ENCODE peak calls at places on chromosomes 5 and 9, in nine cellular contexts. C is sigmoid colon; P is effector memory CD4-positive, alpha-beta T cell; L is spleen; J is hepatocyte; E is kidney; W is CD4-positive, CD25-positive, alpha-beta regulatory T cell; T is uterus; Q is Panc1. F is an unnamed sample.

GRCh38 chr5:147410496-147411395 is 99.1 kb downstream of the DPYSL3 start:
- DNase-seq in C (no peak), P (no peak), L (no peak), J (no peak), E (no peak), W (no peak), T (peak; percentile 34), Q (no peak), F (no peak)

GRCh38 chr5:1793301-1793740 is 6.3 kb downstream of the MRPL36 start:
- DNase-seq in C (peak; percentile 14), P (no peak), L (peak; percentile 72), J (no peak), E (no peak), W (no peak), T (no peak), Q (no peak), F (peak; percentile 30)

GRCh38 chr5:103918668-103919367 is 356.2 kb upstream of the NUDT12 start:
- DNase-seq in C (no peak), P (no peak), L (no peak), J (no peak), E (no peak), W (no peak), T (no peak), Q (no peak), F (no peak)

GRCh38 chr5:107295914-107296313 is 374.8 kb downstream of the EFNA5 start:
- DNase-seq in C (no peak), P (no peak), L (no peak), J (no peak), E (no peak), W (no peak), T (no peak), Q (no peak), F (no peak)

GRCh38 chr9:93304574-93305496 is 120.9 kb downstream of the WNK2 start:
- DNase-seq in C (peak; percentile 81), P (no peak), L (peak; percentile 70), J (peak; percentile 80), E (peak; percentile 81), W (no peak), T (peak; percentile 36), Q (peak; percentile 10), F (peak; percentile 54)

GRCh38 chr5:91438871-91439270 is 55.8 kb upstream of the ARRDC3 start:
- DNase-seq in C (no peak), P (no peak), L (no peak), J (peak; percentile 39), E (no peak), W (no peak), T (no peak), Q (no peak), F (no peak)

GRCh38 chr5:146048994-146049703 is 56.2 kb downstream of the PLAC8L1 start:
- DNase-seq in C (no peak), P (no peak), L (no peak), J (peak; percentile 81), E (no peak), W (no peak), T (no peak), Q (peak; percentile 22), F (no peak)

GRCh38 chr5:89105171-89105695 is 222.2 kb upstream of the MEF2C start:
- DNase-seq in C (no peak), P (no peak), L (no peak), J (no peak), E (no peak), W (no peak), T (no peak), Q (no peak), F (no peak)

GRCh38 chr9:121718063-121718462 is 66.6 kb downstream of the DAB2IP start:
- DNase-seq in C (peak; percentile 81), P (no peak), L (no peak), J (no peak), E (no peak), W (no peak), T (peak; percentile 66), Q (no peak), F (no peak)

GRCh38 chr9:121718501-121718900 is 67.1 kb downstream of the DAB2IP start:
- DNase-seq in C (no peak), P (no peak), L (no peak), J (no peak), E (no peak), W (no peak), T (no peak), Q (no peak), F (no peak)

GRCh38 chr9:121721770-121722169 is 70.3 kb downstream of the DAB2IP start:
- DNase-seq in C (peak; percentile 86), P (no peak), L (no peak), J (no peak), E (no peak), W (no peak), T (no peak), Q (no peak), F (no peak)

GRCh38 chr9:121720311-121720991 is 69.0 kb downstream of the DAB2IP start:
- DNase-seq in C (no peak), P (no peak), L (no peak), J (no peak), E (peak; percentile 82), W (no peak), T (no peak), Q (no peak), F (no peak)

DNA sequence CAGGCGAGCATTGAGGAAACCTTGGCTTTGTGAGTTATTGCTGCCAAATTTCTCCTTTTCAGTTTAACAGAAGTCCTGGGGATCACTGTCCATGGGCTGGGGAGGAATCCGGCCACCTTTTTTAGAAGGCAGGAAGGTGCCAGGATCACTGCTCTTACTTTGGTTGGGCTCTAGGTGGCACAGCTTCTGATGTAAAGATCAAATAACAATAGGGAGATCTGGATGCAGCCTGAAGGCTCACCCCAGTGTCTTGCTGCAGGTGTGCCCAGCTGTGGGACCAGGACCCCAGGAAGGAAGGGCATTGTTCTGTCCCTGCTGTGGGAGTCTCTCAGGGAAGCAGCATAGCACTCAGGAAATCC is 69.5 kb downstream of the DAB2IP start:
- DNase-seq in C (no peak), P (no peak), L (no peak), J (no peak), E (no peak), W (no peak), T (no peak), Q (no peak), F (no peak)
- H3K4me1 ChIP-seq in C (peaks cover 87% of the 10 kb centered on the region), P (no peaks in the 10 kb centered on the region), L (peaks cover 41% of the 10 kb centered on the region), J (peaks cover 8% of the 10 kb centered on the region), E (peaks cover 44% of the 10 kb centered on the region), W (no peaks in the 10 kb centered on the region), T (peaks cover 43% of the 10 kb centered on the region), Q (no peaks in the 10 kb centered on the region), F (no peaks in the 10 kb centered on the region)

DNA sequence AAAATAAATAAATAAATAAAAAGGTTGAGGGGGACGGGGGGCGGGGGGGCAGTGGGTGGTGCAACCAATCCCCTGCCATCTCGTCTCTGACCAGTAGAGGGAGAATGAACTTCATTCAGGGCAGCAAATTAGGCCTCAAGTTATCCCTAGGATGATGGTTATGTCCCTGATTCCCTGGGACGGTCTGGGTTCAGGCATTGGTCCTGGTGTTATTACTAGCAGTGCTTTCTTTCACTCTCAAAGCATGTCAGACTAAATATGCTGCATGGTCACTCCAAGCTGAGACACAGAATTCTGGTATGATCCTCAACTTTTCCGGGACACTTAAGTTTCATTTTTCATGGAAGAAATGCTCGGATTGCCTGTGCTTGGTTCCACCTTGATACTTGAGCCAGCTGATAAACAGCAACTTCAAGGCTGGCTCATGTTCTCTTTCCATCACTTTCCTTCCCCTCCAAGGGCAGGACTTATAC is 59.4 kb downstream of the DAP start:
- DNase-seq in C (no peak), P (no peak), L (no peak), J (peak; percentile 54), E (no peak), W (peak; percentile 24), T (peak; percentile 47), Q (no peak), F (no peak)
- H3K4me3 ChIP-seq in C (no peak overlapping the region), P (no peak overlapping the region), L (no peak overlapping the region), J (no peak overlapping the region), E (no peak overlapping the region), W (no peak overlapping the region), T (no peak overlapping the region), Q (no peak overlapping the region), F (no peak overlapping the region)

DNA sequence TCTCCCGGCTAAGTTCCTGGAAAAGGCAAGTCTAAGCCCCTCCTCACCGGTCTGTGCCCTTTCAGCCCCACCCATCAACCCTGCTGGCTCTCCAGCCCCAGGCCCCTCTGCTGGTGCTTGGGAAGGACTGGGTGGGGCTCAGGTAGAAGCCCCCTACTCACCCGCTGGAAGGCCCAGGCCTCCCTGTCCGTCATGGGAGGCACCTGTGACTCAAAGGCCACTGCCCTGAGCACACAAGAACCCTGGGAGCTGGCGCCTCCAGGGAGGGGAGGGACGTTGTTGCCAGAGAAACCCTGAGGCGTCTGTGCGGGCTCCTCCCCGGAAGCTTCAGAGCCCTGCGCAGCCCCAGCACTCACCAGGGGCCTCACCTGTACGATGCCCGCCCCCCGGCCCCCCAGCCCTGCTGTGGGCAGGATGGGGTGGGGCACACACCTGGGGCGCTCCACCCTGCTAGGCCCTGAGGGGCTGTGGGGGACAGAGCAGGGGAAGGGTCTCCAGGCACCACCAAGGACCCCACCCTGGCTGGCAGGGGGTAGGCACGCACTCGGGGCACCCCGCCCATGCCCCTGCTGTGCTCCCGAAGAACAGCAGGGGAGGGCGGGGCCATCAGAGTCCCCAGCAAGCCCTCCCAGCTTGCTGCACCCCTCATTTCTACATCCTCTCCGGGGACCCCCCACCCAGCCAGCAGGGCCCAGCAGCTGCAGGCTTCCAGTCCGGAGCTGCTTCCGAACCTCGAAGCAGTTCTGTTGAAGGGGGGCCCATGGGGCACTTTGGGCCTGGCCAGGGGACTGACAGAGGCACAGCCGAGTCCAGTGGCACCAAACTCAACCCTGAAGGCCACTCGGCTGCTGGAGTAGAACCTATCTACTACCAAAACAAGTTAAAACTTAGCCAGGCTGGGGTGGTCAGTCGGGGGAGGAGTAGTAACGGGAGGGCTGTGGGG is 7.8 kb upstream of the CCDC187 start:
- DNase-seq in C (no peak), P (no peak), L (no peak), J (peak; percentile 84), E (peak; percentile 73), W (no peak), T (no peak), Q (no peak), F (no peak)
- H3K4me1 ChIP-seq in C (no peaks in the 10 kb centered on the region), P (peaks cover 5% of the 10 kb centered on the region), L (peaks cover 46% of the 10 kb centered on the region), J (no peaks in the 10 kb centered on the region), E (peaks cover 9% of the 10 kb centered on the region), W (peaks cover 14% of the 10 kb centered on the region), T (no peaks in the 10 kb centered on the region), Q (peaks cover 4% of the 10 kb centered on the region), F (no peaks in the 10 kb centered on the region)

GRCh38 chr5:126936775-126937418 is 93.5 kb downstream of the MARCHF3 start:
- DNase-seq in C (no peak), P (no peak), L (no peak), J (no peak), E (no peak), W (no peak), T (no peak), Q (no peak), F (no peak)

GRCh38 chr5:126941403-126941802 is 89.0 kb downstream of the MARCHF3 start:
- DNase-seq in C (no peak), P (no peak), L (no peak), J (no peak), E (no peak), W (no peak), T (no peak), Q (no peak), F (no peak)

GRCh38 chr5:126938461-126938860 is 91.9 kb downstream of the MARCHF3 start:
- DNase-seq in C (no peak), P (no peak), L (no peak), J (no peak), E (no peak), W (no peak), T (no peak), Q (no peak), F (no peak)

GRCh38 chr5:126939887-126940286 is 90.5 kb downstream of the MARCHF3 start:
- DNase-seq in C (no peak), P (no peak), L (no peak), J (no peak), E (no peak), W (no peak), T (no peak), Q (no peak), F (no peak)

GRCh38 chr5:126937796-126938195 is 92.6 kb downstream of the MARCHF3 start:
- DNase-seq in C (no peak), P (no peak), L (no peak), J (no peak), E (no peak), W (no peak), T (no peak), Q (no peak), F (no peak)
- H3K4me3 ChIP-seq in C (no peak overlapping the region), P (no peak overlapping the region), L (no peak overlapping the region), J (no peak overlapping the region), E (no peak overlapping the region), W (no peak overlapping the region), T (no peak overlapping the region), Q (no peak overlapping the region), F (no peak overlapping the region)

F was measured in aorta.